ENCODE peak calls at places on chromosomes 11 and 22, in four cellular contexts. One of them, this sample, is unnamed.

GRCh38 chr11:65041206-65042035 is at the start of gene SAC3D1:
- DNase-seq in LNCaP clone FGC: no peak
- DNase-seq in spleen: no peak
- DNase-seq in brain microvascular endothelial cell: peak; percentile 14
- DNase-seq in this sample: no peak

GRCh38 chr11:70397336-70397982 is 870 bp upstream of the CTTN start:
- DNase-seq in brain microvascular endothelial cell: peak; percentile 14
- DNase-seq in spleen: no peak
- DNase-seq in LNCaP clone FGC: peak; percentile 19
- DNase-seq in this sample: peak; percentile 39

GRCh38 chr11:13963169-13963948 is 836 bp downstream of the SPON1 start:
- DNase-seq in LNCaP clone FGC: no peak
- DNase-seq in brain microvascular endothelial cell: no peak
- DNase-seq in spleen: peak; percentile 82
- DNase-seq in this sample: peak; percentile 42

GRCh38 chr11:47057374-47057773 is 119.3 kb downstream of the ARFGAP2 start:
- DNase-seq in spleen: no peak
- DNase-seq in LNCaP clone FGC: no peak
- DNase-seq in brain microvascular endothelial cell: peak; percentile 14
- DNase-seq in this sample: peak; percentile 75

GRCh38 chr11:130425156-130425555 is 3.3 kb downstream of the ADAMTS8 start:
- DNase-seq in spleen: no peak
- DNase-seq in brain microvascular endothelial cell: no peak
- DNase-seq in LNCaP clone FGC: no peak
- DNase-seq in this sample: no peak

GRCh38 chr11:87926250-87926970 is 248.8 kb downstream of the RAB38 start:
- DNase-seq in brain microvascular endothelial cell: peak; percentile 90
- DNase-seq in LNCaP clone FGC: no peak
- DNase-seq in spleen: no peak
- DNase-seq in this sample: no peak

GRCh38 chr22:37669586-37669985 is 5.8 kb upstream of the LGALS1 start:
- DNase-seq in LNCaP clone FGC: no peak
- DNase-seq in brain microvascular endothelial cell: no peak
- DNase-seq in spleen: no peak
- DNase-seq in this sample: no peak

GRCh38 chr11:122138759-122139594 is 23.0 kb upstream of the BLID start:
- DNase-seq in spleen: no peak
- DNase-seq in brain microvascular endothelial cell: peak; percentile 62
- DNase-seq in LNCaP clone FGC: no peak
- DNase-seq in this sample: no peak

GRCh38 chr11:13207665-13208594 is 69.7 kb upstream of the BMAL1 start:
- DNase-seq in LNCaP clone FGC: no peak
- DNase-seq in spleen: no peak
- DNase-seq in brain microvascular endothelial cell: peak; percentile 82
- DNase-seq in this sample: peak; percentile 95

GRCh38 chr11:131889146-131889577 is 518.7 kb downstream of the NTM start:
- DNase-seq in LNCaP clone FGC: no peak
- DNase-seq in spleen: no peak
- DNase-seq in brain microvascular endothelial cell: peak; percentile 94
- DNase-seq in this sample: peak; percentile 24

GRCh38 chr11:104799251-104799650 is 99.0 kb downstream of the CASP12 start:
- DNase-seq in brain microvascular endothelial cell: no peak
- DNase-seq in spleen: no peak
- DNase-seq in LNCaP clone FGC: no peak
- DNase-seq in this sample: no peak

GRCh38 chr11:104803770-104804169 is 94.5 kb downstream of the CASP12 start:
- DNase-seq in brain microvascular endothelial cell: no peak
- DNase-seq in LNCaP clone FGC: no peak
- DNase-seq in spleen: no peak
- DNase-seq in this sample: no peak

GRCh38 chr11:104792861-104793260 is 105.4 kb downstream of the CASP12 start:
- DNase-seq in LNCaP clone FGC: no peak
- DNase-seq in brain microvascular endothelial cell: no peak
- DNase-seq in spleen: no peak
- DNase-seq in this sample: peak; percentile 14

GRCh38 chr11:104795511-104796213 is 102.6 kb downstream of the CASP12 start:
- DNase-seq in spleen: no peak
- DNase-seq in brain microvascular endothelial cell: no peak
- DNase-seq in LNCaP clone FGC: no peak
- DNase-seq in this sample: no peak

DNA sequence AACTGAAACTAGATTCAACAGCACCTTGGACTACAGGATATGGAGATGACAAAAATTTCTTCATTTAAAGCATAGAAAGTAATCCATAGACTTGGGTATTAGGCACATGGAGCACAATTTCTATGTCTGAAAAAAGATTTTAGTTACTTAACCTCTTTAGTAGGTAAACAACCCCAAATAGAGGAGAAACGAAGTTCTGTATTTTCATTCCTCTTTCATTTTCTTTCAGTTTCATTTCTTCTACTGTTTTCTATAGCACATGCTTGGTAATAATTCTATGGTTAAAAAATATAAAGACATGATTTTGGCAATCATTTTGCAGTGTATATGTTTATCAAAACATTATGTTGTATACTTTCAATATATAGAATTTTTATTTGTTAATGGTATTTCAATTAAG is 99.5 kb downstream of the CASP12 start:
- DNase-seq in LNCaP clone FGC: no peak
- DNase-seq in brain microvascular endothelial cell: no peak
- DNase-seq in spleen: no peak
- DNase-seq in this sample: no peak
- H3K4me3 ChIP-seq in LNCaP clone FGC: no peak overlapping the region
- H3K4me3 ChIP-seq in brain microvascular endothelial cell: no peak overlapping the region
- H3K4me3 ChIP-seq in spleen: peak overlapping the region; percentile 21
- H3K4me3 ChIP-seq in this sample: no peak overlapping the region

GRCh38 chr11:27409060-27409459 is 46.0 kb upstream of the CCDC34 start:
- DNase-seq in LNCaP clone FGC: no peak
- DNase-seq in brain microvascular endothelial cell: no peak
- DNase-seq in spleen: no peak
- DNase-seq in this sample: no peak
- TF ChIP-seq CTCF in LNCaP clone FGC: no peak
- TF ChIP-seq CTCF in brain microvascular endothelial cell: no peak
- TF ChIP-seq CTCF in spleen: no peak
- TF ChIP-seq CTCF in this sample: no peak

GRCh38 chr11:27081056-27081455 is 40.4 kb downstream of the BBOX1 start:
- DNase-seq in brain microvascular endothelial cell: peak; percentile 22
- DNase-seq in spleen: no peak
- DNase-seq in LNCaP clone FGC: no peak
- DNase-seq in this sample: peak; percentile 45

GRCh38 chr11:27084407-27084985 is 43.9 kb downstream of the BBOX1 start:
- DNase-seq in LNCaP clone FGC: no peak
- DNase-seq in spleen: no peak
- DNase-seq in brain microvascular endothelial cell: no peak
- DNase-seq in this sample: peak; percentile 2

GRCh38 chr11:27083782-27084181 is 43.2 kb downstream of the BBOX1 start:
- DNase-seq in spleen: no peak
- DNase-seq in brain microvascular endothelial cell: no peak
- DNase-seq in LNCaP clone FGC: no peak
- DNase-seq in this sample: no peak

GRCh38 chr11:27085115-27085514 is 44.5 kb downstream of the BBOX1 start:
- DNase-seq in spleen: no peak
- DNase-seq in LNCaP clone FGC: no peak
- DNase-seq in brain microvascular endothelial cell: no peak
- DNase-seq in this sample: no peak

DNA sequence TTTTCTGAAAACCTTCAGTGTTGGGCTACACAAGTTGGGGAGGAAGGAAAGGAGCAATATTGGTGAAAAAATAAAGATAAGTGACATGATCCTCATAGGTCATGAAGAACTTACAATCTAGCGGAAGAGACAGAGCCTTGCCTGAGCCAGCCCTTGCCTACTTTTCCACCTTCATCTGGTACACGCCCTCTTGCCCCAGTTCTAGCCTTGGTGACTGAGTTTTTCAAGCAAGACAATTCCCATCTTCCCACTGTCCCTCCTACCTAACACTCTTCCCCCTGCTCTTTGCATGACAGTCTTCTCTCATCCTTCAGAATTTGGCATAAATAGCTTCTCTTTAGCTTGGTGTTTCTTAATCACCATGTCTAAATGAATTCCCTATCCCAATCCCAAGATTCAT is 42.6 kb downstream of the BBOX1 start:
- DNase-seq in spleen: no peak
- DNase-seq in brain microvascular endothelial cell: no peak
- DNase-seq in LNCaP clone FGC: no peak
- DNase-seq in this sample: no peak
- H3K4me3 ChIP-seq in spleen: no peak overlapping the region
- H3K4me3 ChIP-seq in brain microvascular endothelial cell: no peak overlapping the region
- H3K4me3 ChIP-seq in LNCaP clone FGC: no peak overlapping the region
- H3K4me3 ChIP-seq in this sample: no peak overlapping the region

GRCh38 chr11:68457214-68457897 is 3.2 kb upstream of the PPP6R3 start:
- DNase-seq in brain microvascular endothelial cell: no peak
- DNase-seq in LNCaP clone FGC: no peak
- DNase-seq in spleen: no peak
- DNase-seq in this sample: no peak

GRCh38 chr11:68457898-68458249 is 2.7 kb upstream of the PPP6R3 start:
- DNase-seq in LNCaP clone FGC: no peak
- DNase-seq in spleen: peak; percentile 78
- DNase-seq in brain microvascular endothelial cell: no peak
- DNase-seq in this sample: no peak

GRCh38 chr11:68461284-68461861 is 821 bp downstream of the PPP6R3 start:
- DNase-seq in LNCaP clone FGC: no peak
- DNase-seq in spleen: peak; percentile 25
- DNase-seq in brain microvascular endothelial cell: no peak
- DNase-seq in this sample: peak; percentile 34

GRCh38 chr11:68460741-68461283 is at the start of gene PPP6R3:
- DNase-seq in brain microvascular endothelial cell: no peak
- DNase-seq in spleen: peak; percentile 95
- DNase-seq in LNCaP clone FGC: no peak
- DNase-seq in this sample: no peak

GRCh38 chr11:68459886-68460740 is 439 bp upstream of the PPP6R3 start:
- DNase-seq in LNCaP clone FGC: peak; percentile 95
- DNase-seq in brain microvascular endothelial cell: peak; percentile 99
- DNase-seq in spleen: peak; percentile 97
- DNase-seq in this sample: peak; percentile 100
- TF ChIP-seq CTCF in LNCaP clone FGC: no peak
- TF ChIP-seq CTCF in brain microvascular endothelial cell: no peak
- TF ChIP-seq CTCF in spleen: no peak
- TF ChIP-seq CTCF in this sample: no peak

DNA sequence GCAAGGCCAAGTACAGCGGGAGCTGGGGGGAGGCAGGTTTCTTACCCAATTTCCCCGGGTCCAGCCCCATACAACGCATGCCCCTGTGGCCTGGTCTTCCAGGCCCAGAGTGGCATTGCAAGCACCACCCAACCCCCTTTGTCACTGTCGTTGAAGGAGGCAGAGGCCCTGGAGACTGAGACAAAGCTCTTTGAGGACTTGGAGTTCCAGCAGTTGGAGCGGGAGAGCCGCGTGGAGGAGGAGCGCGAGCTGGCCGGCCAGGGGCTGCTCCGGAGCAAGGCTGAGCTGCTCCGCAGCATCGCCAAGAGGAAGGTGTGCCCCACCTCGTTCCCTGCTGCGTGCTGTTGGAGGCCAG is 27.8 kb downstream of the PHLDB1 start:
- DNase-seq in spleen: no peak
- DNase-seq in LNCaP clone FGC: no peak
- DNase-seq in brain microvascular endothelial cell: no peak
- DNase-seq in this sample: peak; percentile 39
- H3K4me3 ChIP-seq in spleen: no peak overlapping the region
- H3K4me3 ChIP-seq in LNCaP clone FGC: peak overlapping the region; percentile 51
- H3K4me3 ChIP-seq in brain microvascular endothelial cell: no peak overlapping the region
- H3K4me3 ChIP-seq in this sample: peak overlapping the region; percentile 2

DNA sequence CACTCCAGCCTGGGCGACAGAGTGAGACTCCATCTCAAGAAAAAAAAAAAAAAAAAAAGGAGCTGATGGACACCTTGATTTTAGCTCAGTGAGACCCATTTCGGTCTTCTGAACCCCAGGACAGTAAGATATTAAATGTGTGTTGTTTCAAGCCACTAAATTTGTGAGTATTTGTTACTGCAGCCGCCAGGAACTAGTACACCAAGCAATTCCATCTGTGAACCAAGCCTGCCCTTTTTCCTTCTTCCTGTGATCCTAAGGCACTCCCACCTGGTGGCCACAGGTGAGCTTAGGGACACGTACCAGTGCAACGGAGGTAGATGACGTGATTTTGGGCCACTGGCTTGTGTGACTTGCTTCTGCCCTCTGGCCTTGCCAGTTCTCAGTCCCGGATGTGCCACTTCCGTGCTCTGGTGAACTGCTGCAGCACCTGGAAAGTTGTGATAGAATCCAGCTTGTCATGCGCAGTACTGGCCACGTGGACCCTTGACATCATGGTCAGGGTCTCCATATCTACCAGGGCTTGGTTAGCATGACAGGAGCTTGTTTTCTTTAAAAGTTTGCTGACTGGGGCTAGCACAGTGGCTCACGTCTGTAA is 19.6 kb upstream of the ATXN10 start:
- DNase-seq in brain microvascular endothelial cell: no peak
- DNase-seq in LNCaP clone FGC: no peak
- DNase-seq in spleen: peak; percentile 40
- DNase-seq in this sample: no peak
- TF ChIP-seq CTCF in brain microvascular endothelial cell: no peak
- TF ChIP-seq CTCF in LNCaP clone FGC: no peak
- TF ChIP-seq CTCF in spleen: no peak
- TF ChIP-seq CTCF in this sample: no peak

GRCh38 chr22:19852177-19852781 is 2.4 kb downstream of the GNB1L start:
- DNase-seq in spleen: no peak
- DNase-seq in brain microvascular endothelial cell: no peak
- DNase-seq in LNCaP clone FGC: no peak
- DNase-seq in this sample: no peak
- H3K4me3 ChIP-seq in spleen: no peak overlapping the region
- H3K4me3 ChIP-seq in brain microvascular endothelial cell: no peak overlapping the region
- H3K4me3 ChIP-seq in LNCaP clone FGC: no peak overlapping the region
- H3K4me3 ChIP-seq in this sample: no peak overlapping the region

GRCh38 chr22:45692549-45692948 is 20.9 kb downstream of the ATXN10 start:
- DNase-seq in spleen: no peak
- DNase-seq in LNCaP clone FGC: no peak
- DNase-seq in brain microvascular endothelial cell: no peak
- DNase-seq in this sample: no peak
- TF ChIP-seq CTCF in spleen: no peak
- TF ChIP-seq CTCF in LNCaP clone FGC: no peak
- TF ChIP-seq CTCF in brain microvascular endothelial cell: no peak
- TF ChIP-seq CTCF in this sample: no peak

GRCh38 chr11:112163875-112164521 is at the start of gene IL18:
- DNase-seq in spleen: peak; percentile 84
- DNase-seq in brain microvascular endothelial cell: no peak
- DNase-seq in LNCaP clone FGC: no peak
- DNase-seq in this sample: peak; percentile 31
- H3K4me3 ChIP-seq in spleen: peak within 1 kb of the TSS; percentile 39
- H3K4me3 ChIP-seq in brain microvascular endothelial cell: no peak within 1 kb of the TSS
- H3K4me3 ChIP-seq in LNCaP clone FGC: no peak within 1 kb of the TSS
- H3K4me3 ChIP-seq in this sample: no peak within 1 kb of the TSS

This sample was measured in cardiac muscle cell.